ENCODE peak calls at places on chromosomes 4 and X, in seven cellular contexts. Z, M, C, Q, U, N and R are unnamed samples.

GRCh38 chrX:115642895-115643530 is 82.0 kb downstream of the PLS3 start:
- DNase-seq in U (peak), Q (no peak), C (no peak), N (no peak), Z (peak), M (peak), R (no peak)

GRCh38 chr4:152680988-152681731 is 1.4 kb upstream of the TMEM154 start:
- DNase-seq in U (no peak), N (no peak), C (no peak), Z (no peak), Q (no peak), M (peak), R (no peak)

GRCh38 chr4:74751247-74751646 is 43.1 kb downstream of the BTC start:
- DNase-seq in C (no peak), Q (no peak), N (no peak), M (no peak), U (no peak), Z (no peak), R (no peak)

GRCh38 chrX:19579485-19579884 is 64.2 kb upstream of the MAP3K15 start:
- DNase-seq in N (no peak), U (no peak), M (peak), C (no peak), Z (no peak), Q (no peak), R (no peak)

GRCh38 chr4:20462426-20463175 is 210.9 kb downstream of the SLIT2 start:
- DNase-seq in Z (no peak), Q (no peak), U (no peak), M (no peak), N (no peak), C (no peak), R (no peak)

GRCh38 chr4:15805583-15806517 is 27.7 kb downstream of the CD38 start:
- DNase-seq in N (no peak), M (peak), U (peak), Z (peak), Q (no peak), C (peak), R (no peak)

GRCh38 chr4:186807809-186808634 is 84.4 kb upstream of the FAT1 start:
- DNase-seq in Z (no peak), U (no peak), N (no peak), M (no peak), Q (no peak), C (no peak), R (no peak)

GRCh38 chr4:120963449-120963848 is 40.9 kb upstream of the PRDM5 start:
- DNase-seq in Q (no peak), U (no peak), N (no peak), M (no peak), C (no peak), Z (no peak), R (no peak)

GRCh38 chr4:98673978-98674377 is 15.6 kb upstream of the TSPAN5 start:
- DNase-seq in N (no peak), U (no peak), C (no peak), M (no peak), Q (no peak), Z (no peak), R (no peak)

GRCh38 chr4:55437823-55438222 is 42.1 kb downstream of the TMEM165 start:
- DNase-seq in Z (no peak), N (no peak), M (no peak), Q (no peak), C (no peak), U (no peak), R (no peak)

GRCh38 chr4:183384516-183384915 is 59.9 kb upstream of the CDKN2AIP start:
- DNase-seq in C (no peak), Q (no peak), Z (no peak), N (no peak), U (no peak), M (no peak), R (no peak)

GRCh38 chr4:184165291-184165690 is 52.4 kb downstream of the ENPP6 start:
- DNase-seq in Q (no peak), C (no peak), N (no peak), U (no peak), M (no peak), Z (no peak), R (no peak)

GRCh38 chrX:119240356-119240755 is 4.3 kb downstream of the PGRMC1 start:
- DNase-seq in Q (no peak), M (peak), U (no peak), C (no peak), Z (no peak), N (no peak), R (no peak)

GRCh38 chr4:159447296-159447695 is 344.4 kb downstream of the RAPGEF2 start:
- DNase-seq in Q (no peak), U (no peak), M (no peak), Z (no peak), C (no peak), N (no peak), R (no peak)

GRCh38 chr4:83852085-83852451 is 316.2 kb downstream of the GPAT3 start:
- DNase-seq in M (peak), C (no peak), Z (no peak), N (no peak), U (no peak), Q (no peak), R (no peak)